ENCODE peak calls at places on chromosomes 7 and 10, in seven cellular contexts. F is stomach, Y is ovary, U is A549, T is PC-9, K is uterus, R is GM12878. S is an unnamed sample.
A peak's percentile ranks its signal among the peaks of the same experiment; 100 is the strongest.

GRCh38 chr7:45709168-45710034 is 135.2 kb downstream of the ADCY1 start:
- DNase-seq in Y (no peak), K (no peak), T (no peak), U (no peak), F (peak; percentile 35), R (no peak), S (no peak)

GRCh38 chr7:16891338-16891737 is 9.6 kb upstream of the AGR3 start:
- DNase-seq in U (peak; percentile 78), T (peak; percentile 44), Y (no peak), F (peak; percentile 40), K (no peak), R (peak; percentile 1), S (no peak)

GRCh38 chr7:42947531-42947930 is 15.4 kb downstream of the MRPL32 start:
- DNase-seq in R (no peak), Y (no peak), F (no peak), T (no peak), U (no peak), K (no peak), S (no peak)

GRCh38 chr7:75689246-75690099 is 49.3 kb downstream of the HIP1 start:
- DNase-seq in Y (no peak), F (no peak), R (no peak), K (no peak), U (no peak), T (no peak), S (no peak)

GRCh38 chr7:128835790-128836641 is 5.8 kb downstream of the FLNC start:
- DNase-seq in F (no peak), U (no peak), Y (peak; percentile 37), K (peak; percentile 70), T (no peak), R (no peak), S (peak; percentile 39)

GRCh38 chr7:157541295-157541608 is 204.4 kb downstream of the DNAJB6 start:
- DNase-seq in R (no peak), F (no peak), K (no peak), Y (no peak), U (no peak), T (no peak), S (no peak)

GRCh38 chr7:92621641-92622429 is 31.6 kb upstream of the FAM133B start:
- DNase-seq in Y (no peak), U (no peak), R (peak; percentile 38), F (no peak), T (no peak), K (no peak), S (no peak)

GRCh38 chr10:131107970-131108369 is 203.6 kb downstream of the TCERG1L start:
- DNase-seq in K (no peak), T (no peak), U (no peak), F (no peak), R (no peak), Y (no peak), S (peak; percentile 9)

GRCh38 chr7:138889982-138890381 is 91.2 kb downstream of the KIAA1549 start:
- DNase-seq in K (no peak), U (no peak), R (no peak), F (no peak), T (no peak), Y (no peak), S (no peak)

GRCh38 chr7:39595102-39595620 is 28.2 kb upstream of the RALA start:
- DNase-seq in K (no peak), Y (no peak), R (no peak), F (no peak), U (no peak), T (no peak), S (no peak)

GRCh38 chr10:413662-414071 is 275.8 kb downstream of the DIP2C start:
- DNase-seq in T (no peak), K (no peak), U (no peak), R (no peak), Y (no peak), F (no peak), S (no peak)

GRCh38 chr10:31490858-31491504 is 172.0 kb downstream of the ZEB1 start:
- DNase-seq in T (peak; percentile 19), U (peak; percentile 11), Y (no peak), F (no peak), R (peak; percentile 28), K (no peak), S (no peak)

GRCh38 chr7:95886501-95887090 is 114.2 kb downstream of the DYNC1I1 start:
- DNase-seq in T (no peak), R (no peak), F (no peak), Y (no peak), K (no peak), U (peak; percentile 58), S (no peak)

GRCh38 chr7:25963733-25964132 is 188.3 kb upstream of the NFE2L3 start:
- DNase-seq in K (no peak), U (no peak), Y (no peak), R (no peak), T (no peak), F (peak; percentile 53), S (no peak)

GRCh38 chr7:8214162-8214897 is 47.6 kb downstream of the ICA1 start:
- DNase-seq in F (no peak), T (no peak), K (peak; percentile 35), Y (no peak), U (no peak), R (no peak), S (no peak)

GRCh38 chr7:44072364-44073231 is 7.2 kb upstream of the PGAM2 start:
- DNase-seq in Y (peak; percentile 88), K (peak; percentile 76), T (peak; percentile 96), U (peak; percentile 70), F (peak; percentile 65), R (no peak), S (peak; percentile 70)

GRCh38 chr7:19442016-19442785 is 266.6 kb downstream of the POLR1F start:
- DNase-seq in F (no peak), K (no peak), Y (no peak), T (peak; percentile 18), U (peak; percentile 55), R (no peak), S (no peak)

GRCh38 chr7:36863901-36864701 is 139.8 kb upstream of the AOAH start:
- DNase-seq in R (no peak), U (no peak), F (no peak), T (no peak), K (no peak), Y (no peak), S (no peak)

GRCh38 chr10:110205051-110205675 is 2.2 kb upstream of the MXI1 start:
- DNase-seq in T (no peak), K (no peak), Y (no peak), F (no peak), U (no peak), R (no peak), S (no peak)

GRCh38 chr10:89942217-89942616 is 240.8 kb downstream of the KIF20B start:
- DNase-seq in T (no peak), F (no peak), R (no peak), K (no peak), Y (no peak), U (no peak), S (no peak)

GRCh38 chr10:24358022-24358421 is 149.1 kb downstream of the KIAA1217 start:
- DNase-seq in K (no peak), R (no peak), F (no peak), Y (no peak), T (no peak), U (no peak), S (no peak)

GRCh38 chr7:44288811-44289340 is 36.5 kb downstream of the CAMK2B start:
- DNase-seq in R (no peak), K (peak; percentile 9), T (no peak), F (peak; percentile 22), Y (peak; percentile 20), U (no peak), S (peak; percentile 34)

GRCh38 chr10:91642831-91643692 is 10.2 kb upstream of the PPP1R3C start:
- DNase-seq in U (no peak), T (no peak), F (no peak), K (no peak), R (no peak), Y (no peak), S (no peak)

GRCh38 chr7:114416089-114416990 is 1.7 kb downstream of the FOXP2 start:
- DNase-seq in T (no peak), R (no peak), U (no peak), Y (no peak), K (no peak), F (no peak), S (no peak)

GRCh38 chr10:131170042-131170983 is 141.2 kb downstream of the TCERG1L start:
- DNase-seq in F (peak; percentile 23), T (no peak), K (no peak), Y (no peak), U (no peak), R (no peak), S (no peak)

GRCh38 chr7:152866125-152866524 is 106.6 kb downstream of the ACTR3B start:
- DNase-seq in F (no peak), R (no peak), Y (no peak), U (no peak), T (no peak), K (no peak), S (no peak)

DNA sequence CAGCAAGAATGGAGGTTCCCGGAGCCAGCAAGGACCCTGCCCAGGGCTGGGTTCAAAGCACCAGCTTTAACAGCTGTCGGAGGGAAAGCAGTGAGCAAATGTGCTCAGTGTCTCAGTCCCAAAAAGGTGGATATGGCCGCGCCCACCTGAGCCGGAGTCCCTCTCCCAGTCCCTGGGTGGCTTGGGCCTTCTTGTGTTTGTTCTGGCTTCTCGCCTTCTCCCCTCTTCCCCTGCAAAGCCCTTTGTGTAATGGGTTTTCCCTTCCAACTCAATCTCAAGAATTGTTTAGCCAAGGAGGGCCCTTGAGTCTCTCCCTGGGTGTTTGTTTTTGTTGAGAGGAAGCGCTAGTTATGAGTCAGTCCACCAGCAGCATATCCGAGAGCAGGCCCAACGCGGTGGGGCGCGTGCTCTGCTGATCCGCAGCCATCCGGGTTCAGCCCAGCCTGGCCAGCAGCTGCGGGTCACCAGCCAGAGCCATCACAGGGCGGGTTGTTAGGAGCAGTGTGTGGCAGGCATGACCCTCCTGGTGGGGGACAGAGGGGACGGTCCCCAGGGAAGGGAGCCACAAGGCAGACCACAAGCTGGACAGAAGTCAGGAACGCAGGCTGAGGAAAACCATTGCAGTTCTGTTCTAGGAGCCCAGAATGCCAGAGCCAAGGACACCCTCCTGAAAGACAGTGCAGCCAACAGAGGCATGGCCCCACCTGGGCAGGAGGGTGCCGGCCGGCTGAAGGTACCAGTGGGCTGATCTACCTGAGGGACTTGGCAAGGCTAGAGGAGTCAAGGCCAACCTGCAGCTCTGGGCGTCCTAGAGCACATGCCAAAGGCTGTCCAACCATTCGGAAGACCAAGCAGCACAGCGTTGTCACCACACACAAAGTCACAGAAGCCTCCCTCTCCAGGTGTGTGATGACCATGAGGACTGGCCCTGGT is 21.3 kb downstream of the CALML3 start:
- DNase-seq in U (peak; percentile 94), K (no peak), T (peak; percentile 54), Y (peak; percentile 21), F (peak; percentile 65), R (no peak), S (peak; percentile 71)
- H3K4me1 ChIP-seq in U (peaks cover 62% of the 10 kb centered on the region), K (no peaks in the 10 kb centered on the region), T (peaks cover 83% of the 10 kb centered on the region), Y (peaks cover 9% of the 10 kb centered on the region), F (peaks cover 47% of the 10 kb centered on the region), R (no peaks in the 10 kb centered on the region), S (peaks cover 45% of the 10 kb centered on the region)

GRCh38 chr7:112147752-112148435 is 58.3 kb downstream of the DOCK4 start:
- DNase-seq in U (no peak), Y (no peak), R (no peak), F (no peak), T (no peak), K (no peak), S (no peak)
- TF ChIP-seq CTCF in U (no peak), Y (no peak), R (no peak), F (no peak), T (no peak), K (no peak), S (no peak)

GRCh38 chr10:111522141-111522540 is 445.3 kb downstream of the ADRA2A start:
- DNase-seq in K (no peak), F (no peak), U (no peak), Y (no peak), T (no peak), R (no peak), S (no peak)
- H3K4me3 ChIP-seq in K (no peak overlapping the region), F (no peak overlapping the region), U (no peak overlapping the region), Y (no peak overlapping the region), T (no peak overlapping the region), R (no peak overlapping the region), S (no peak overlapping the region)

GRCh38 chr7:22329816-22330524 is 27.0 kb downstream of the RAPGEF5 start:
- DNase-seq in Y (no peak), K (no peak), U (no peak), R (no peak), T (no peak), F (no peak), S (no peak)
- H3K4me1 ChIP-seq in Y (no peaks in the 10 kb centered on the region), K (no peaks in the 10 kb centered on the region), U (no peaks in the 10 kb centered on the region), R (no peaks in the 10 kb centered on the region), T (peaks cover 18% of the 10 kb centered on the region), F (no peaks in the 10 kb centered on the region), S (no peaks in the 10 kb centered on the region)